ENCODE peak calls at places on chromosomes 6 and 20, in four cellular contexts. Z, V, S and Y are unnamed samples.

GRCh38 chr6:20877008-20877937 is 343.0 kb downstream of the CDKAL1 start:
- DNase-seq in Z (peak), V (no peak), S (peak), Y (peak)

GRCh38 chr6:82397962-82398692 is 34.5 kb downstream of the TPBG start:
- DNase-seq in Z (no peak), V (no peak), S (no peak), Y (no peak)

GRCh38 chr6:63839485-63839884 is 203.9 kb downstream of the PHF3 start:
- DNase-seq in Z (no peak), V (no peak), S (no peak), Y (no peak)

GRCh38 chr6:159494633-159495023 is 198.4 kb downstream of the SOD2 start:
- DNase-seq in Z (no peak), V (no peak), S (no peak), Y (no peak)

GRCh38 chr6:121823437-121823851 is 388.0 kb downstream of the GJA1 start:
- DNase-seq in Z (no peak), V (no peak), S (no peak), Y (no peak)

GRCh38 chr20:53931597-53931996 is 138.8 kb downstream of the BCAS1 start:
- DNase-seq in Z (no peak), V (no peak), S (no peak), Y (no peak)

GRCh38 chr6:163355471-163355991 is 59.0 kb upstream of the QKI start:
- DNase-seq in Z (no peak), V (no peak), S (no peak), Y (no peak)

GRCh38 chr20:7161690-7162089 is 394.2 kb downstream of the BMP2 start:
- DNase-seq in Z (no peak), V (no peak), S (no peak), Y (no peak)

GRCh38 chr20:51665543-51666118 is 102.6 kb downstream of the ATP9A start:
- DNase-seq in Z (no peak), V (no peak), S (no peak), Y (no peak)

GRCh38 chr6:77424761-77425160 is 38.5 kb downstream of the HTR1B start:
- DNase-seq in Z (no peak), V (no peak), S (no peak), Y (no peak)

GRCh38 chr6:22411408-22412105 is 114.7 kb upstream of the PRL start:
- DNase-seq in Z (no peak), V (no peak), S (no peak), Y (no peak)

DNA sequence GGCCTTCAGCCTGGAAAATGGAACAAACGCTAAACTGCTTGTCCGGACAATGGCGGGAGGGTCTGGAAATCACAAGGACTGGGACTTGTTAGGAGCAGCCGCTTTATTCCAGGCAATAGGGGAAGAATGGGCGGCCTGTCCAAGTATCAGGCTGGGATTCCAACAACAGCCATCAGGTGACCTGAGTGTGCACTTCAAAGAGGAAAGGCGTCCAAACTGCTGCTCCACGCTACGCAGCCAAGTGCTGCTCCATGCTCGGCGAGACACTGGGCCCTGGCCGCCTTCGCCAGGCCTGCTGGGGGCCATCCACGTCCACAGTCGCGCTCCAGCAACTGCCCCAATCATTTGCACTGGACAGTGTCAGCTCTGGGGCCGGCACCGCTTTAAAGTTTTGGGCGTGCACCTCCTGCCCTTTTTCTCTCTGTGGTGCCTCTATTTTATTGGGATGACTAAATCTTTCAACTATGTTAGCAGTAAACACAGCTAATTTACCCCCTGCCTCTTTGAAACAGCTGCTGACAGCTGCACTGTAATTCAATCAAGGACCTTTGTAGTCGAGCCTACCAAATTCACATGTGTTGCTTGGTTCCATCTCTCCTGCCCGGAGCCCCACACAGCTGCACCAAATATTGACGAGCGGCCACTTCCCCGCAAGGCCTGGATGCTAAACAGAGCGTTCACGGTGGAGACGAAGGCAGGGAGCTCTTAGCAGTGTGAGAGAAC is 98.3 kb downstream of the BMP7 start:
- DNase-seq in Z (no peak), V (no peak), S (no peak), Y (peak)
- TF ChIP-seq EGR1 in Z (no peak), V (no peak), S (no peak), Y (no peak)

DNA sequence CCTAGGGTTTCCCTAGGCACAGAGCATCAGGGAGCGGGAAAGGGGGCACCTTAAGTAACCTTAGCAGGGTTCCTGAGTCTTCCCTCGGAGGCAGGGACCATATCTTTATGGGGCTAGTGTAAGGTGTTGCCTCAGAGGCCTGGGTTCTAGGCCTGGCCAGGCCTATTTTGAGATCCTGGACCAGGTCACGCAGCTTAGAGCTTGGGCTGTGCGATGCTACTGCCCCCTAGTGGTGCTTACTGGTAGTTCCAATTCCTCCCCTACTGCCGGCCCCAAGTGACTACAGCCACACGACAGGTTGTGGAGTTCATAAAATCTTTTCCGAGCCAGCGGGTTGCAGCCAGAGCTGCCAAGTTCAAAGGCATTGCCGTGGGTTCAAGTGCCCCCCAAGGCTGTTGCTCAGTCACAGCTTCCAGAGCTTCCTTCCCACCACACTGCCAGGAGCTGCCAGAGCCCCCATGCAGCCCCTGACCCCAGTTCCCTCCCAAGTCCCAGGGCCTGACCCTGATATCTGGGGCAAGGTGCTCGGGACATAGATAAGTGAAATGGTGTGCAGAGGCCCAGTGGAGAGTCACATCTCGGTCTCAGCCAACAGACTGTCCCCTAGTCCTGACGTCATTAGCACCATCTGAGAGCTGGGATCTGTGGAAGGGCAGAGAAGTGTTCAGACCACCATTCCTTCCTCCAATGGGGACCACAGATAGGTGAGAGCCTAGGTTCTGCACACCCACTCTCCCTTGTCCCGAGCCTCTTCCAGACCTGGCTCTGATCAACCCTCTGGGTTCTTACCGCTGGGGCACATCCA is 3.3 kb downstream of the LRRC73 start:
- DNase-seq in Z (peak), V (peak), S (peak), Y (peak)
- TF ChIP-seq EGR1 in Z (no peak), V (no peak), S (no peak), Y (no peak)

DNA sequence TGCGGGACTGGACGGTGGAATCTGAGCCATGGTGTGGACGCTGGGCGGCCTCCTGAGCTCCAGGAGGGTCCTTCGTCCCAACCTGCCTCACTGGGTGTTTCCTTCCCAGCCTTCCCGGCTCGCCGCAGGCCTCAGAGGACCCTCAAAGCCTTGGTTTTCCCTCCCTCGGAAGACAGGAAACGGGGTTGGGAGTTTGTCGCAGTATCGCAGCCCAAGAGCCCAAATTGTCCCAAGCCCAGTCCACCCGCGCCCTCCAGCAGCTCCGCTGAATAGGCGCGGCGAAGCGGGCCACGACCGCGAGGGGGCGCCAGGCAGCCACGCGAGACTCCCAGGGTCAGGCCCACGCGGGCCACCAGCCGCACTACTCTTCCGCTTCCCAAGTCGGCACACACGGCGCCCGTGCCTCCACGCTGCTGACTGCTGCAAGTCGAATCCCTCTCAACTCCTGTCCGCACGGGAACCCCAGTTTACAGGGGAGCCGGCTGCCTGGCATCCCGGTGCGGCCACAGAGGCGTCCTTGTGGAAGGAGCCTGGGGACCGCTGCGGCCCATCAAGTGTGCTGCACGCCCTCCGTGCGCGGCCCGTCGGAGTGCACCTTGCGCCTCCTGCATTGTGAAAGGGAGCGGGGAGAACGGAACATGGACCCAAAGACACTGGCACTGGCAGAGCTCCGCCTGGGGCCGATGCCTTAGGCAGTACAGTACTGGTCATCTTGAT is 40.4 kb upstream of the HMGA1 start:
- DNase-seq in Z (peak), V (peak), S (peak), Y (peak)
- TF ChIP-seq EGR1 in Z (no peak), V (no peak), S (peak), Y (no peak)

GRCh38 chr6:151284012-151284411 is 44.2 kb downstream of the AKAP12 start:
- DNase-seq in Z (no peak), V (no peak), S (no peak), Y (no peak)
- TF ChIP-seq EGR1 in Z (no peak), V (no peak), S (no peak), Y (no peak)

DNA sequence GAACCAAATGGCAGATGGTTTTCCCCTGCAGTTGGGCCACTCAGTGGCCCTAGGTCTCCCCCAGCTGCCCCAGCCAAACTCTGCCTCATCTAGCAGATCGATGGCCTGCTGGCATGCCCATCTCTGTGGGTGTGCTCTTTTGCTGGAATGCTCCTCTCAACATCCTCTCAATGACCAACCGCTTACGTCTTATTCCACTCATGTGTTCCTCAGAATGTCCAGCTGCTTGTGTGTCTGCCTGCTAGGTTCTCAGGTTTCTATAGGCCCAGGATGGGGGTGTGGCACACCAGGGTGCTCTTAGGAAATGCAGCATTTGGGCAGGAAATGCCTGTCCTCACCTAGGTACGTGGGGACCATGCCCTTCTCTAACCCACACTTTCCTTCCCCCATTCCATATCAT is 509.9 kb upstream of the SYNCRIP start:
- DNase-seq in Z (no peak), V (no peak), S (no peak), Y (no peak)
- TF ChIP-seq EGR1 in Z (no peak), V (no peak), S (no peak), Y (no peak)

DNA sequence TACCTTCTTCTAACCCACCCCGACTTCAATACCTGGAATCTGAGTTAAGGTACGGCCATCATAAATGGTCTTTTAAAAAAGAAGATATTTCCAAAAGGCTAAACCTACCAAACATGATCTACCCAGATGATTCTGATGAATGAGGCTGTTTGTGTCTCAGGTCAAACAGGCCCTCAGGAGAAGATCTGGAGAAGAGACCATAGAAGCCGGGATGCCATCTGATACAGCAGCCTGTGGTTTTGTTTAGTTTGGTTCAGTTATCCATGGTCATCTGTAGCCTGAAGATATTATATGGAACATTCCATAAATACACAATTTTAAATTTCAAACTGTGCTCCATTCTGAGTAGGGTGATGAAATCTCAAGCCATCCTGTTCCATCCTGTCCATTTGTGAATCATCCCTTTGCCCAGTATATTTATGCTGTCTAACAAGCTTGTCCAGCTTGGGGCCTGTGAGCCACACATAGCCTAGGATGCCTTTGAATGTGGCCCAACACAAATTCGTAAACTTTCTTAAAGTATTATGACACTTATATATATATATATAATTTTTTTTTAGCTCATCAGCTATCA is 4.0 kb upstream of the CAP2 start:
- DNase-seq in Z (no peak), V (no peak), S (no peak), Y (no peak)
- TF ChIP-seq EGR1 in Z (no peak), V (no peak), S (no peak), Y (no peak)

GRCh38 chr20:23136893-23137745 is 51.0 kb upstream of the CD93 start:
- DNase-seq in Z (no peak), V (no peak), S (peak), Y (no peak)
- TF ChIP-seq EGR1 in Z (no peak), V (no peak), S (no peak), Y (no peak)

GRCh38 chr6:6749791-6750434 is 161.4 kb downstream of the LY86 start:
- DNase-seq in Z (no peak), V (peak), S (peak), Y (peak)

GRCh38 chr6:6753301-6753700 is 164.8 kb downstream of the LY86 start:
- DNase-seq in Z (no peak), V (no peak), S (no peak), Y (no peak)

GRCh38 chr6:6751197-6751596 is 162.7 kb downstream of the LY86 start:
- DNase-seq in Z (no peak), V (no peak), S (no peak), Y (no peak)

GRCh38 chr6:6752129-6752528 is 163.6 kb downstream of the LY86 start:
- DNase-seq in Z (no peak), V (no peak), S (no peak), Y (no peak)

GRCh38 chr6:6751615-6752014 is 163.1 kb downstream of the LY86 start:
- DNase-seq in Z (no peak), V (no peak), S (peak), Y (peak)
- TF ChIP-seq EGR1 in Z (no peak), V (no peak), S (peak), Y (peak)

GRCh38 chr20:910840-911770 is 5.0 kb downstream of the ANGPT4 start:
- DNase-seq in Z (no peak), V (no peak), S (no peak), Y (no peak)
- TF ChIP-seq EGR1 in Z (no peak), V (no peak), S (no peak), Y (no peak)